ENCODE peak calls at places on chromosome 7, in five cellular contexts. F is GM23338; H is GM12878; C is CD8-positive, alpha-beta memory T cell; W is tibial artery. G is an unnamed sample.
A peak's percentile ranks its signal among the peaks of the same experiment; 100 is the strongest.

GRCh38 chr7:16223963-16224707 is 197.2 kb downstream of the CRPPA start:
- DNase-seq in F (no peak), H (no peak), C (peak; percentile 21), W (no peak), G (no peak)

GRCh38 chr7:17384400-17384799 is 85.9 kb downstream of the AHR start:
- DNase-seq in F (peak; percentile 24), H (no peak), C (no peak), W (no peak), G (no peak)

GRCh38 chr7:18900236-18900635 is 217.2 kb downstream of the TWIST1 start:
- DNase-seq in F (no peak), H (no peak), C (no peak), W (no peak), G (no peak)

GRCh38 chr7:84144480-84144879 is 50.1 kb downstream of the SEMA3A start:
- DNase-seq in F (peak; percentile 50), H (no peak), C (no peak), W (no peak), G (no peak)

GRCh38 chr7:123548406-123548805 is 9.2 kb downstream of the NDUFA5 start:
- DNase-seq in F (no peak), H (no peak), C (no peak), W (no peak), G (no peak)

GRCh38 chr7:44136731-44137130 is 4.4 kb downstream of the MYL7 start:
- DNase-seq in F (no peak), H (no peak), C (no peak), W (no peak), G (no peak)

GRCh38 chr7:108431099-108431498 is 25.1 kb downstream of the NRCAM start:
- DNase-seq in F (no peak), H (no peak), C (no peak), W (no peak), G (no peak)

GRCh38 chr7:132112111-132112510 is 464.2 kb downstream of the PLXNA4 start:
- DNase-seq in F (no peak), H (no peak), C (no peak), W (no peak), G (no peak)

GRCh38 chr7:140006600-140006999 is 56.2 kb downstream of the PARP12 start:
- DNase-seq in F (no peak), H (no peak), C (no peak), W (no peak), G (no peak)

GRCh38 chr7:30433082-30433481 is 45.5 kb downstream of the NOD1 start:
- DNase-seq in F (peak; percentile 58), H (no peak), C (no peak), W (peak; percentile 88), G (peak; percentile 69)

GRCh38 chr7:49776994-49777393 is 3.6 kb downstream of the VWC2 start:
- DNase-seq in F (peak; percentile 88), H (no peak), C (no peak), W (no peak), G (peak; percentile 43)

GRCh38 chr7:46775776-46776175 is 806.1 kb downstream of the TNS3 start:
- DNase-seq in F (no peak), H (no peak), C (no peak), W (no peak), G (no peak)

GRCh38 chr7:105118612-105119600 is 104.9 kb downstream of the KMT2E start:
- DNase-seq in F (no peak), H (no peak), C (no peak), W (no peak), G (no peak)

GRCh38 chr7:110852156-110852858 is 238.6 kb upstream of the LRRN3 start:
- DNase-seq in F (no peak), H (no peak), C (no peak), W (no peak), G (no peak)

GRCh38 chr7:16646427-16647081 is 573 bp downstream of the BZW2 start:
- DNase-seq in F (no peak), H (no peak), C (no peak), W (peak; percentile 68), G (no peak)

GRCh38 chr7:117715784-117716445 is 157.3 kb downstream of the CTTNBP2 start:
- DNase-seq in F (peak; percentile 84), H (no peak), C (no peak), W (no peak), G (no peak)

GRCh38 chr7:17031903-17032551 is 150.2 kb upstream of the AGR3 start:
- DNase-seq in F (no peak), H (no peak), C (no peak), W (no peak), G (no peak)

GRCh38 chr7:29192284-29192683 is 2.3 kb upstream of the CHN2 start:
- DNase-seq in F (no peak), H (no peak), C (no peak), W (no peak), G (no peak)
- H3K27me3 ChIP-seq in F (peaks cover 70% of the 10 kb centered on the region), H (peaks cover 3% of the 10 kb centered on the region), C (no peaks in the 10 kb centered on the region), W (peaks cover 31% of the 10 kb centered on the region), G (no peaks in the 10 kb centered on the region)

DNA sequence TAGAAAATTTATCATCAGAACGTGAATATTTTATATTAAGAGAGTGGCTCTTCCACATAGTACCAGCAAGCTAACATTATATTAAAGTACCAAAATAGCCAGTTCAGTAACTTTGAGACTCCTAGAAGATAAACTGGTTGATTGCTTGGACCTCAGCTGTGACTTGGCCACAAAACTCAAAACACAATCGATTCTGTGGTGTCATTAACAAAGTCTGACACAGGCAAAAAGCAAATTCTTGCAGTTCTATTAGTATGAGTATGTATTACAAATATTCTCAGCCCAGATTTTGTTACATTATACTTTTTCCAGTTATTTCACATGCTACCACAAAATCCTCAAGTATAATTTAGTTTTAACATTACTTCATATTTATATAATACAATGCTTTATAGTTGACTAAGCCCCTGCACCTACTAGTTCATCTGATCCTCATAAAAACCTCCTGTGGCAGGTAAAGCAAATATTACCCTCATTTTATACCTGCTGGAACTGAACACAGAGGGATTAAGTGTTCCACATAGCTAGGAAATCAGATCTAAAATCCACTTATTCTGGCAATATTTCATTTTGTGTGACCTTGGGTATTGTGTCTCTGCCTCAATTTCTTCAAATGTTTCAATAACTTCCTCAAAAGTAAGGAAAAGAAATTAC is 279.9 kb upstream of the MKLN1 start:
- DNase-seq in F (no peak), H (no peak), C (no peak), W (no peak), G (no peak)
- H3K27me3 ChIP-seq in F (no peaks in the 10 kb centered on the region), H (no peaks in the 10 kb centered on the region), C (no peaks in the 10 kb centered on the region), W (no peaks in the 10 kb centered on the region), G (no peaks in the 10 kb centered on the region)

GRCh38 chr7:150820148-150820547 is 19.6 kb downstream of the TMEM176A start:
- DNase-seq in F (no peak), H (no peak), C (no peak), W (no peak), G (no peak)
- H3K27me3 ChIP-seq in F (no peaks in the 10 kb centered on the region), H (no peaks in the 10 kb centered on the region), C (peaks cover 8% of the 10 kb centered on the region), W (no peaks in the 10 kb centered on the region), G (no peaks in the 10 kb centered on the region)

DNA sequence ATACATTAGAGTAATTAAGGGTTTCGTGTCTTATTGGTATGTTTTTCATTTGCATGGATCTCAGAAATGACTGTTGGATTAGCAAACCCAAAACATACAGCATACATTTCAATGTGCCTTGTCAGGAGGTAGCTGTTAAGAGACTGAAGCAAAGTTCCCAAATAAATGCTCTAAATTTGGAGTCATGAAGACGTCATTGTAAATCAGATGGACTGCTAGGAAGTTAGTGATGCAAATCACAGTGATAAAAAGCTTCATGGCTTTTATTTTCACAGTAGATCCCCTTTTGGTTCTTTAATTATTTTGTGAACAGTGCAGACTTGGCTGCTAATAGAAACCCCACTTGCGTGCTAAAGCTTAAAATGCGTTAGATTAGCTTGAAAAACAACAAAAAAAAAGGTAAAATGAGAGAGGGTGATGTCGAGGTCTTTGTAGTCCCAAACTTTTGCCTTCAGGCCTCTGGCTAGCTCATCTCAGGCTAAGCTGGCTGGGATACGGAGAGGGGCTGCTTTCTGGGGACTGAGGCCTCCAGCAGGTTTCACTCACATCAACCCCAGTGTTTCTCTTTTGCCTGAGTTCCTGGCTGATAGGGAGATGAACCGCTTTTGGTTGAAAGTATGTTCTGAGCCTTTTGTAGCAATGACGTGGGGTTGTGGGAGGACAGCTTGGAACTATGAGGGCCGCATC is 107.1 kb upstream of the CDCA7L start:
- DNase-seq in F (no peak), H (no peak), C (no peak), W (no peak), G (no peak)
- H3K27me3 ChIP-seq in F (no peaks in the 10 kb centered on the region), H (no peaks in the 10 kb centered on the region), C (no peaks in the 10 kb centered on the region), W (no peaks in the 10 kb centered on the region), G (no peaks in the 10 kb centered on the region)

DNA sequence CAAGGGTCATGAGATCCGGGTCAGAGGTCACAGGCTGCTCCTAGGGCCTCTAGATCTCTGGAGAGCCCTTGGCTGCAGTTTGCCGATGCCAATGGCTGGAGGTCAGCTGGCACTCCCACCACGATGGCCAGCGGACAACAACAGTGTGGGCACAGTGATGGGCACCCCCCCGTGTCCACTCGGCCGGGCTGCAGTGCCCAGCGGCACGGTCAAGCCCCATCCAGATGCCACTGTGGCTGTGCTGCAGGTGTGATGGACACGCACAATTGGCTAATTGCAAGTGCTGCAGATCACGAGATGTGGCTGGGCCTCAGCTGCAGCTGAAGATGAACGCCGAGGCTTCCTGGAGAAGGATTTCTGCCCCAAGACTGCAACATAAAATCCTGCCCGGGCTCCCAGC is 80.7 kb downstream of the PDGFA start:
- DNase-seq in F (no peak), H (no peak), C (no peak), W (no peak), G (no peak)
- H3K27me3 ChIP-seq in F (no peaks in the 10 kb centered on the region), H (no peaks in the 10 kb centered on the region), C (no peaks in the 10 kb centered on the region), W (no peaks in the 10 kb centered on the region), G (no peaks in the 10 kb centered on the region)

GRCh38 chr7:8434290-8435002 is 1.0 kb downstream of the NXPH1 start:
- DNase-seq in F (peak; percentile 80), H (no peak), C (no peak), W (no peak), G (no peak)

GRCh38 chr7:8435597-8436243 is 2.3 kb downstream of the NXPH1 start:
- DNase-seq in F (peak; percentile 30), H (no peak), C (no peak), W (no peak), G (no peak)

GRCh38 chr7:8433477-8434289 is at the start of gene NXPH1:
- DNase-seq in F (peak; percentile 83), H (no peak), C (no peak), W (no peak), G (no peak)

GRCh38 chr7:8435120-8435519 is 1.7 kb downstream of the NXPH1 start:
- DNase-seq in F (peak; percentile 61), H (no peak), C (no peak), W (no peak), G (no peak)

DNA sequence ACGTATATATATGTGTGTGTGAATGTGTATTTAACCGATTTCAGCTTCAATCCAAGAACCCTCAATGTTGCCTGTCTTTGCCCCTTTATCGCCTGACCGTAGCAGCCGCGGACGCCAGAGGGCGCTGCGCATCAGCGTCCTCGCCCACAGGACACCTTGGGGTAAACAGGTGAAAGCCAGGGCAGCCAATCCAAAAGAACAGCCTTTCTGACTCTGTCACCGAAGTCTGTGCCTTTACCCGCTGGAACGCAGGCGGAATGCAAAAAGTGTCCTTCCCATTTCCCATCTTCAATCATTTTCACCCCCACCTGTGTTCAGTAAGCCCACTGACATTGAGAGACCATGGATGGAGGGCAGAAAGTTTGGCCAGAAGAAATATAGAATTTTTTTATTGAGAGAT is 3.6 kb downstream of the NXPH1 start:
- DNase-seq in F (peak; percentile 92), H (peak; percentile 4), C (peak; percentile 6), W (no peak), G (no peak)
- H3K27me3 ChIP-seq in F (peaks cover 97% of the 10 kb centered on the region), H (peaks cover 19% of the 10 kb centered on the region), C (peaks cover 35% of the 10 kb centered on the region), W (peaks cover 93% of the 10 kb centered on the region), G (peaks cover 67% of the 10 kb centered on the region)

DNA sequence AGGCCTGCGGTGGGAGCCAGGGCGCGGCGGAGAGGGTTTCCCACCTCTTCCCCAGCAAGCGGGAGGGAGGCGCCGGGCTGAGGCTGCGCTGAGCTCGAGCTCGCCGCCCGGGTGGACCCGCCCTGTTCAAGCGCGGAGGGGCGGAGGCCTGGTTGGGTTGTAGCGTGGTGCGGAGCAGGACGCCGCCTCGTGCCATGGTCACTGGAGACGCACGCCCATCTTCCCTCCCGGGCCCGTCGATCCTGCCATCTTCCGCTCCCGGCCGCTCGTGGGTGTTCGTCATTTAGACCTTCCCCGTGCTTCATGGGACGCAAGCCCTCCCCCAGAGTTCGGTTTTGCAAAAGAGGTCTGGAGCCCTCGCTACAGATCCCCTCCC is 9.3 kb upstream of the EN2 start:
- DNase-seq in F (peak; percentile 71), H (no peak), C (no peak), W (no peak), G (no peak)
- H3K27me3 ChIP-seq in F (peaks cover 100% of the 10 kb centered on the region), H (peaks cover 12% of the 10 kb centered on the region), C (peaks cover 23% of the 10 kb centered on the region), W (peaks cover 74% of the 10 kb centered on the region), G (peaks cover 63% of the 10 kb centered on the region)

G was measured in heart left ventricle.